ENCODE peak calls at places on chromosome 2, in four cellular contexts. G is breast epithelium, T is GM23338, C is K562. W is an unnamed sample.

GRCh38 chr2:224987733-224988132 is 54.5 kb downstream of the DOCK10 start:
- DNase-seq in T (no peak), G (no peak), C (no peak), W (no peak)

GRCh38 chr2:157264099-157264498 is 6.6 kb downstream of the GALNT5 start:
- DNase-seq in T (no peak), G (no peak), C (peak), W (no peak)

GRCh38 chr2:99337931-99338580 is 867 bp downstream of the EIF5B start:
- DNase-seq in G (no peak), C (peak), T (peak), W (peak)

GRCh38 chr2:223314831-223315230 is 262.8 kb downstream of the KCNE4 start:
- DNase-seq in G (no peak), T (no peak), C (no peak), W (no peak)

GRCh38 chr2:59900728-59901452 is 652.6 kb downstream of the BCL11A start:
- DNase-seq in C (no peak), T (no peak), G (no peak), W (no peak)

GRCh38 chr2:46087492-46087891 is 209.7 kb upstream of the EPAS1 start:
- DNase-seq in T (no peak), C (no peak), G (no peak), W (no peak)

GRCh38 chr2:6824962-6825361 is 40.7 kb downstream of the CMPK2 start:
- DNase-seq in G (no peak), T (no peak), C (no peak), W (no peak)

GRCh38 chr2:12131975-12132374 is 385.5 kb downstream of the LPIN1 start:
- DNase-seq in T (no peak), C (no peak), G (no peak), W (no peak)

GRCh38 chr2:27956895-27957294 is 66.4 kb downstream of the BABAM2 start:
- DNase-seq in C (no peak), T (no peak), G (no peak), W (peak)

GRCh38 chr2:121286506-121286905 is 1.5 kb upstream of the TFCP2L1 start:
- DNase-seq in C (no peak), G (no peak), T (no peak), W (no peak)

GRCh38 chr2:65820454-65820853 is 388.1 kb upstream of the SPRED2 start:
- DNase-seq in G (no peak), C (peak), T (no peak), W (no peak)

GRCh38 chr2:231125272-231125671 is 430 bp upstream of the HTR2B start:
- DNase-seq in C (no peak), T (no peak), G (no peak), W (no peak)

GRCh38 chr2:10940607-10941006 is 28.9 kb downstream of the KCNF1 start:
- DNase-seq in T (no peak), G (no peak), C (no peak), W (no peak)

GRCh38 chr2:212409560-212409959 is 129.0 kb downstream of the ERBB4 start:
- DNase-seq in G (no peak), T (no peak), C (no peak), W (no peak)

GRCh38 chr2:200378652-200379290 is 72.3 kb downstream of the SPATS2L start:
- DNase-seq in T (no peak), C (no peak), G (no peak), W (no peak)

GRCh38 chr2:145751634-145752033 is 1231.7 kb upstream of the ZEB2 start:
- DNase-seq in G (no peak), T (peak), C (peak), W (peak)

GRCh38 chr2:221677688-221678087 is 105.6 kb upstream of the EPHA4 start:
- DNase-seq in T (peak), C (no peak), G (no peak), W (no peak)

GRCh38 chr2:231710751-231711676 is 2.7 kb downstream of the PTMA start:
- DNase-seq in T (no peak), C (peak), G (no peak), W (no peak)

GRCh38 chr2:237577458-237577857 is 11.1 kb downstream of the PRLH start:
- DNase-seq in C (no peak), G (no peak), T (no peak), W (no peak)

GRCh38 chr2:200369886-200370285 is 63.4 kb downstream of the SPATS2L start:
- DNase-seq in T (peak), C (no peak), G (no peak), W (no peak)

GRCh38 chr2:84483320-84483719 is 24.2 kb upstream of the SUCLG1 start:
- DNase-seq in C (no peak), T (no peak), G (no peak), W (no peak)

GRCh38 chr2:79717364-79718007 is 204.6 kb downstream of the CTNNA2 start:
- DNase-seq in C (no peak), G (no peak), T (peak), W (no peak)

GRCh38 chr2:30412392-30413321 is 34.4 kb upstream of the LCLAT1 start:
- DNase-seq in T (no peak), G (no peak), C (no peak), W (no peak)

GRCh38 chr2:216302981-216303676 is 69.2 kb downstream of the MARCHF4 start:
- DNase-seq in C (no peak), G (no peak), T (no peak), W (no peak)

GRCh38 chr2:54494087-54494486 is 38.0 kb downstream of the SPTBN1 start:
- DNase-seq in C (no peak), T (no peak), G (no peak), W (no peak)

GRCh38 chr2:155377178-155377780 is 678.8 kb downstream of the KCNJ3 start:
- DNase-seq in T (peak), G (no peak), C (peak), W (no peak)

GRCh38 chr2:102660070-102660469 is 40.7 kb downstream of the SLC9A2 start:
- DNase-seq in T (no peak), G (no peak), C (peak), W (no peak)

GRCh38 chr2:144449028-144449406 is 70.9 kb downstream of the ZEB2 start:
- DNase-seq in T (peak), C (no peak), G (no peak), W (no peak)

GRCh38 chr2:198293281-198293680 is 488.9 kb downstream of the PLCL1 start:
- DNase-seq in C (peak), T (no peak), G (no peak), W (no peak)

GRCh38 chr2:207885010-207885409 is 115.3 kb upstream of the FZD5 start:
- DNase-seq in C (no peak), T (no peak), G (no peak), W (no peak)

GRCh38 chr2:26479131-26479970 is 1.4 kb upstream of the OTOF start:
- DNase-seq in G (no peak), C (no peak), T (no peak), W (no peak)

GRCh38 chr2:108363900-108364225 is 13.9 kb upstream of the SULT1C4 start:
- DNase-seq in C (no peak), G (no peak), T (no peak), W (no peak)

GRCh38 chr2:172200495-172201085 is 97.9 kb upstream of the DLX2 start:
- DNase-seq in G (no peak), T (peak), C (peak), W (peak)

GRCh38 chr2:43300781-43301586 is 74.6 kb upstream of the ZFP36L2 start:
- DNase-seq in C (no peak), G (no peak), T (no peak), W (no peak)

DNA sequence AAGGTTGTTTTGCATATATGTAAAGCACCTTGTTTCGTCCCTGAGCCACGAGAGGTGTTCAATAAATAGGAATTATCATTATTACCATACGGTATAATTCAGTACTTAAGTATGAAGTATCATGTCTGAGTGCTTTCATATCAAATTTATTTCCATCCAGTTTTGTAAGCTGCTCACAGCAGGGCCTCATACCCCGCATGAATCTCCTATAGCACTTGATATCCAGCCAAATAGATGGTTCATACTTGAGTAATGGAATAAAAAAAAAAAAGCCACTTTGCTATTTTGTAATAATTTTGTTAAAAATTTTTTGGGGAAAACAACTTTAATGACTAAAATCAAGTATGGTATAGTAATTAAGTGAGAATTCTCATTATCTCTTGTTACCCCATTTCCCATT is 160.8 kb upstream of the NOSTRIN start:
- DNase-seq in C (no peak), G (no peak), T (no peak), W (no peak)
- TF ChIP-seq POLR2AphosphoS5 in C (no peak), G (no peak), T (no peak), W (no peak)

GRCh38 chr2:96342085-96342484 is 6.5 kb downstream of the NCAPH start:
- DNase-seq in T (no peak), G (no peak), C (peak), W (no peak)

GRCh38 chr2:96340493-96341414 is 5.2 kb downstream of the NCAPH start:
- DNase-seq in T (no peak), G (no peak), C (peak), W (no peak)

GRCh38 chr2:96344011-96344410 is 8.4 kb downstream of the NCAPH start:
- DNase-seq in G (no peak), C (no peak), T (no peak), W (peak)

GRCh38 chr2:96345403-96345802 is 9.8 kb downstream of the NCAPH start:
- DNase-seq in T (peak), G (no peak), C (no peak), W (no peak)

GRCh38 chr2:96341641-96342040 is 6.1 kb downstream of the NCAPH start:
- DNase-seq in T (no peak), G (no peak), C (no peak), W (no peak)
- TF ChIP-seq POLR2AphosphoS5 in T (no peak), G (no peak), C (no peak), W (no peak)

DNA sequence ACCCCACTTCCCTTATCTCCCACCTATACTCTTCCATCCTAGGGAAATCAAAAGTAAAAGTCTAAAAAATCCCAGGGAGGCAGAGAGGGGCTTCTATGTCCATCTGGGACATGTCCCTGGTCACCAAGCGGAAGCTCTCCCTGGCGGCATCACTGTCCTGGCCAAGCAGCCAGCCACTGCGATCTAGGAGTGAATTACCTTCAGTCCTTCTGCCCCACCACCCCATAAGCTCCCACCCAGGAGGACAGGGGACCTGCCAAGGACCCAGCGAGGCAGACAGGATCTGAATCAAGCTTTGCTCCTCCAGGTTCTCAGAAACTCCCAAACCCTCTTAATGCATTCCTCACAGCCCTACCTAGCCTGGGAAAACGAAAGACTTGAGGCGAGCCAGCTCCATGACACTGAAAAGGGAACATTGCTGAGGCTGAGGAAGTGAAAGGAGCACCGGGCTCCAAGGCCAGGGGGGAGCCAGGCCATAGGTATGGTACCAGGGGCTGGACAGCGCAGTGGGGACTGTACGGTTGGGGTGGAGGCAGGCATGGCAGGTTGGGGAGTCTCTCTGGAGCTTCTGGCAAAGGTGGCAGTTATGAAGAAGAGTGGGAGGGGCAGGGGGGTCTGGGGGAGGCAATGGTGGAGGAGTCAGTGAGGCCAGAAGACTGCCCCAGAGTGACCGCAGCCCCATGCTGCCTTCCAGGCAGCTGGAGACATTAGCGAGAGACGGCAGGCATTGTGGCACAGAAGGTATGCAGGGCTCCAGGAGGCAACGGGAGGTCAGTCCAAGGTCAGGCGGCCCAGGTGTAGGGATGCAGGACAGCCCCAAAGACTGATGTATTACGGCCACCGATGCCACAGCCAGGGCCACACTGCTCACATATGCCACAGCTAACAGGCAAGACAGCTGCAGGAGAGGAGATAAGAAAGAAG is 2.7 kb upstream of the SLC23A3 start:
- DNase-seq in C (no peak), T (no peak), G (no peak), W (no peak)
- TF ChIP-seq POLR2AphosphoS5 in C (no peak), T (no peak), G (no peak), W (no peak)

GRCh38 chr2:50014168-50014567 is 859.9 kb upstream of the FSHR start:
- DNase-seq in G (no peak), C (no peak), T (no peak), W (no peak)

DNA sequence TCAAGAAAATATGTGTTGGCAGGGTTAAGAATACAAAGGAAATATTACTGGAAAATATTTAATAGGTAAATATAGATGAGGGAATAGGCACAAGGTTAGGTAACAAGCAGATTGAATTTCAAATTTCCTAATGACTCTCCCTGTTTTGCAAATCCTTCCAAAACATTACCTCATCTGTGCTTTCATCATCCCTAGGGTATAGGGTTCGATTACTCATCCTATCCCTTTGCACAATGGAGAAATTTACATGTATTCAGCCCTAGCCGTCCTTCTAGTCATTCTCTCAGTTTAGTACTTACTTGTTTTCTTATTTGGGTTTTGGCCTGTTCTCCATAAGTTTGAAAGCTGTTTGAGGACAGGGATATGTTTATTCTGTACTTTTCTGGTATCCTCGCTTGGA is 864.6 kb upstream of the FSHR start:
- DNase-seq in T (peak), G (no peak), C (no peak), W (no peak)
- TF ChIP-seq POLR2AphosphoS5 in T (no peak), G (no peak), C (no peak), W (no peak)